ENCODE peak calls at places on chromosomes 3 and 15, in four cellular contexts. J is NT2/D1, Y is HEK293T, N is GM12878. I is an unnamed sample.

GRCh38 chr15:28273468-28273867 is 48.5 kb downstream of the HERC2 start:
- DNase-seq in J (no peak), Y (no peak), N (no peak), I (no peak)

GRCh38 chr15:62020576-62021160 is 39.6 kb downstream of the VPS13C start:
- DNase-seq in N (no peak), Y (no peak), J (no peak), I (no peak)

GRCh38 chr15:69926011-69926410 is 171.7 kb downstream of the TLE3 start:
- DNase-seq in N (no peak), J (no peak), Y (no peak), I (no peak)

GRCh38 chr15:79451361-79451999 is 19.3 kb downstream of the MINAR1 start:
- DNase-seq in Y (no peak), N (no peak), J (no peak), I (no peak)

GRCh38 chr3:134222835-134223234 is 27.8 kb downstream of the RYK start:
- DNase-seq in Y (no peak), J (no peak), N (no peak), I (no peak)

GRCh38 chr3:70069557-70069956 is 70.0 kb downstream of the SAMMSON start:
- DNase-seq in J (no peak), N (no peak), Y (no peak), I (no peak)

GRCh38 chr15:70478251-70478990 is 284.9 kb downstream of the UACA start:
- DNase-seq in J (no peak), Y (no peak), N (no peak), I (no peak)

GRCh38 chr15:56537881-56538280 is 72.9 kb upstream of the MNS1 start:
- DNase-seq in J (no peak), N (no peak), Y (no peak), I (no peak)

GRCh38 chr3:172201990-172202318 is 162.6 kb downstream of the FNDC3B start:
- DNase-seq in J (no peak), Y (no peak), N (no peak), I (no peak)

GRCh38 chr15:73804421-73804820 is 51.3 kb upstream of the INSYN1 start:
- DNase-seq in J (no peak), Y (no peak), N (no peak), I (no peak)

GRCh38 chr3:12773030-12773723 is 14.1 kb upstream of the TMEM40 start:
- DNase-seq in N (no peak), J (no peak), Y (no peak), I (no peak)

GRCh38 chr3:81485444-81485865 is 276.0 kb downstream of the GBE1 start:
- DNase-seq in N (peak; percentile 38), Y (no peak), J (no peak), I (no peak)

GRCh38 chr3:149179225-149179624 is 42.4 kb downstream of the CP start:
- DNase-seq in J (no peak), N (no peak), Y (no peak), I (no peak)

GRCh38 chr3:113736548-113737089 is 9.4 kb downstream of the NAA50 start:
- DNase-seq in J (peak; percentile 33), N (peak; percentile 44), Y (peak; percentile 28), I (peak; percentile 60)

GRCh38 chr3:2029559-2029958 is 69.1 kb upstream of the CNTN4 start:
- DNase-seq in N (no peak), Y (no peak), J (no peak), I (no peak)

GRCh38 chr3:43001094-43001553 is 22.0 kb downstream of the GASK1A start:
- DNase-seq in Y (no peak), J (no peak), N (no peak), I (peak; percentile 77)

GRCh38 chr15:85785887-85786777 is 8.6 kb downstream of the KLHL25 start:
- DNase-seq in J (no peak), N (no peak), Y (no peak), I (peak; percentile 79)

GRCh38 chr3:138188013-138188352 is 882 bp downstream of the ARMC8 start:
- DNase-seq in N (no peak), J (peak; percentile 6), Y (no peak), I (no peak)

GRCh38 chr15:29666241-29666640 is 156.0 kb downstream of the TJP1 start:
- DNase-seq in N (no peak), Y (no peak), J (no peak), I (no peak)

GRCh38 chr3:119861681-119862080 is 79.8 kb downstream of the NR1I2 start:
- DNase-seq in N (no peak), Y (no peak), J (no peak), I (no peak)

GRCh38 chr3:139561959-139562676 is 22.6 kb upstream of the RBP1 start:
- DNase-seq in Y (peak; percentile 63), J (peak; percentile 48), N (no peak), I (peak; percentile 47)
- TF ChIP-seq SUZ12 in Y (no peak), J (no peak), N (no peak), I (no peak)

DNA sequence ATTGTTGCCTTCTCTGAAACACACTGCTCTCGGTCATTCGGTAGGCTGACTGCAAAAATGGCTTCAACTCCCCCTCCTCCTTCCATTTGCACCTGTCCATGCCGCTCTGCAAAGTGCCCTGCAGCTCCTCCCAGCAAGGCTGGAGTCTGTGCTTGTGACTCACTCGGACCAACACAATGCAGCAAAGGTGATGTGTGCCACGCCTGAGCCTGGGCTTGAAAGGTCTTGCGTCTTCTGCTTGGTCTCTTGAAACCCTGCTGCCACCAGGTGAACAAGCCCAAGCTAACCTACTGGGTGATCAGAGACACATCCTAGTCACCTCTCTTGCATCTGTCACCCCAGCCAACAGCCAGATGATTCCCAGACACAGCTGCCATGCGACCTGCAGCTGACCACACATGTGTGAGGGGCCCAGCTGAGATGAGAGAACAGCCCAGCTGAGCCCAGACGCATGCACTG is 71.1 kb downstream of the MGLL start:
- DNase-seq in Y (no peak), J (no peak), N (no peak), I (no peak)
- TF ChIP-seq SUZ12 in Y (no peak), J (no peak), N (no peak), I (no peak)

DNA sequence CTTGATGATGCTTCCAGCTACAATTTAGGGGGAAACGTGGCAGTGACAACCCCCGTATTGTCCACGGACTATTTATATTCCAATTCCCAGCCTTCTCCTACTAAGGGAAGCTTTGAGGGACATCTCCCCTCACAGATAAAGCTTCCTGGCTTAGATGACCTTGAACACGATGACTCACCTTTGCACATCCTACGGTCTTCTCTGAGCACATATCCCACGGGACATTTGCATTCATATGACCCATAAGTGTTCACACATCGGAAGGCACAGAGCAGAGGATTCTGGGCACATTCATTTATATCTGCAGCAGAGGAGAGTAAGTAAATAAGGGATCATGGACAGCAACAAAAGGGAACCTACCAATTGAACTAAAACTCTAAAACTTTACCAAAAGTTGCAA is 101.5 kb downstream of the DUT start:
- DNase-seq in J (no peak), Y (no peak), N (no peak), I (peak; percentile 57)
- TF ChIP-seq SUZ12 in J (no peak), Y (no peak), N (no peak), I (no peak)

GRCh38 chr3:127597020-127597771 is 1.0 kb upstream of the MCM2 start:
- DNase-seq in N (no peak), J (no peak), Y (no peak), I (no peak)
- TF ChIP-seq SUZ12 in N (no peak), J (no peak), Y (no peak), I (no peak)

GRCh38 chr3:125358923-125359322 is 16.2 kb downstream of the ZNF148 start:
- DNase-seq in Y (no peak), J (no peak), N (no peak), I (no peak)

GRCh38 chr3:125356140-125357026 is 18.7 kb downstream of the ZNF148 start:
- DNase-seq in J (no peak), Y (no peak), N (no peak), I (no peak)

GRCh38 chr3:125357837-125358236 is 17.3 kb downstream of the ZNF148 start:
- DNase-seq in J (no peak), Y (no peak), N (no peak), I (no peak)

GRCh38 chr3:125357032-125357658 is 18.0 kb downstream of the ZNF148 start:
- DNase-seq in N (no peak), Y (peak; percentile 64), J (no peak), I (peak; percentile 58)

GRCh38 chr3:125359700-125360099 is 15.4 kb downstream of the ZNF148 start:
- DNase-seq in N (no peak), Y (no peak), J (no peak), I (no peak)
- TF ChIP-seq SUZ12 in N (no peak), Y (no peak), J (no peak), I (no peak)

GRCh38 chr3:128282392-128283196 is 129.3 kb downstream of the EEFSEC start:
- DNase-seq in N (no peak), J (no peak), Y (no peak), I (no peak)
- TF ChIP-seq SUZ12 in N (no peak), J (no peak), Y (no peak), I (no peak)

DNA sequence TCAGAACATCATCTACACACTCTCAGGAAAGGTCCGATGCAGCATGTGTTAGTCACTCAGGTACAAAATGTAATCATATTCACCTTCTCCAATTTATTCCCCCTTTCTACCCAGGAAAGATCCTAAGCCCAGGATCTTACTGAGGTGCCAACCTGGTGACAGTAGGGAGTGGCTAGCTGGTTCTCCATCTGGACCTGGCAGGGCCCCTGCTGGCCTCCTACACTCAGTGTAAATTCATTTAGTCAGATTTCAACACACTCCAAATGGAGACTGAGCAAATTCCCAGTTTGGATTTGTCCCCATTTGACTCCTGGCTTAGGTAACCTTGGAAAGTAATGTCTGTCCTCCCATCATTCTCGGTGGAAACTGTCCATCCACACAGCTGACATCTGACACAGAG is 47.3 kb downstream of the SYNPR start:
- DNase-seq in N (no peak), J (no peak), Y (no peak), I (no peak)
- TF ChIP-seq SUZ12 in N (no peak), J (no peak), Y (no peak), I (no peak)

GRCh38 chr3:193023218-193023617 is 105.6 kb upstream of the MB21D2 start:
- DNase-seq in J (no peak), N (no peak), Y (no peak), I (no peak)

GRCh38 chr3:193016437-193016887 is 98.8 kb upstream of the MB21D2 start:
- DNase-seq in J (peak; percentile 46), N (no peak), Y (no peak), I (no peak)

DNA sequence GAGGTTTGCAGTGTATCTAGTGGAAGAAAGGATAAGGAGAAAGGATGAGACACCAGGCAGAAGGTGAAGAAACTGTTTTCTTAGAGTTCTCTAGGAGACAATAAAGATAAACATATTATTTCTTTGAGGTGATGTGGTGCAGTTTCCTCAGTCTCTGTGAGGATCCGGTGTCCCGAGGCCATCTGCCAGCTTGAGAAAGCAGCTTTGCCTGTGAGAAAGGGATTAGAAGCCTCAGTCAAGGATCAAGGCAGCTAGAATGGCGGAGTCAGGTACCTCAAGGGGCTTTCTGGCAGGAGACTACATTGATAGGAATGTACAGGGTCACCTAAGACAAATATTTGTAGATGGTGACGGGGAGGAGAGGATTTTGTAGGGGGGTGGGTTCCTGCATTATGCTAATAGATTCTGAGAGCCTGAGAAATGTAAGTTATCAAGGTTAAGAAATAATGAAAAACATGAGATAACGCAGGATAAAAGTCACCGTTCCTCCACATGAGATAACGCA is 103.9 kb upstream of the MB21D2 start:
- DNase-seq in J (no peak), Y (no peak), N (no peak), I (no peak)
- TF ChIP-seq SUZ12 in J (no peak), Y (no peak), N (no peak), I (no peak)